ENCODE peak calls at places on chromosome 1, in six cellular contexts. U is CD8-positive, alpha-beta T cell; V is dorsolateral prefrontal cortex; B is EL; I is neural progenitor cell; K is stimulated activated CD4-positive, alpha-beta T cell treated with anti-CD3 and anti-CD28 coated beads, Interleukin-12 subunit alpha, Interleukin-12 subunit beta, amount 100 ng/mL, for 48 hours. C is an unnamed sample.

GRCh38 chr1:121587777-121588176 is 403.0 kb downstream of the SRGAP2C start:
- DNase-seq in U (no peak), V (no peak), B (peak), I (no peak), K (no peak), C (no peak)

GRCh38 chr1:78370356-78370755 is 120.4 kb upstream of the PTGFR start:
- DNase-seq in U (no peak), V (no peak), B (peak), I (no peak), K (no peak), C (no peak)

GRCh38 chr1:6580119-6580587 is 359 bp downstream of the ZBTB48 start:
- DNase-seq in U (no peak), V (no peak), B (no peak), I (no peak), K (no peak), C (no peak)

GRCh38 chr1:30758785-30759380 is 1.3 kb upstream of the LAPTM5 start:
- DNase-seq in U (no peak), V (no peak), B (peak), I (no peak), K (peak), C (no peak)

GRCh38 chr1:31633117-31633516 is 11.6 kb downstream of the PEF1 start:
- DNase-seq in U (no peak), V (no peak), B (peak), I (peak), K (peak), C (no peak)

GRCh38 chr1:185483647-185484450 is 166.8 kb upstream of the IVNS1ABP start:
- DNase-seq in U (no peak), V (no peak), B (peak), I (peak), K (no peak), C (peak)

GRCh38 chr1:101820080-101820479 is 176.6 kb downstream of the OLFM3 start:
- DNase-seq in U (no peak), V (no peak), B (peak), I (peak), K (no peak), C (no peak)

GRCh38 chr1:197269053-197269452 is 1.0 kb downstream of the CRB1 start:
- DNase-seq in U (no peak), V (peak), B (no peak), I (peak), K (no peak), C (no peak)

GRCh38 chr1:72037745-72038343 is 244.5 kb downstream of the NEGR1 start:
- DNase-seq in U (no peak), V (no peak), B (peak), I (peak), K (no peak), C (no peak)